ENCODE peak calls at places on chromosome X, in seven cellular contexts. Z is G401; Y is left ventricle myocardium superior; W is ELR; D is stimulated activated CD4-positive, alpha-beta T cell treated with anti-CD3 and anti-CD28 coated beads, TNF-alpha, amount 100 ng/mL, for 1 hour; A is mucosa of descending colon; P is activated CD8-positive, alpha-beta memory T cell treated with anti-CD3 and anti-CD28 coated beads for 4 hours. L is an unnamed sample.

GRCh38 chrX:18984381-18985185 is 669 bp upstream of the PHKA2 start:
- DNase-seq in Z (peak), Y (peak), W (peak), D (peak), A (peak), P (peak), L (peak)

GRCh38 chrX:44025611-44026010 is 52.4 kb upstream of the NDP start:
- DNase-seq in Z (no peak), Y (no peak), W (peak), D (no peak), A (no peak), P (no peak), L (no peak)

GRCh38 chrX:20471483-20471882 is 204.8 kb upstream of the RPS6KA3 start:
- DNase-seq in Z (no peak), Y (no peak), W (no peak), D (no peak), A (no peak), P (no peak), L (no peak)

GRCh38 chrX:120561634-120562568 is 1.1 kb upstream of the CUL4B start:
- DNase-seq in Z (no peak), Y (no peak), W (no peak), D (no peak), A (no peak), P (no peak), L (no peak)

GRCh38 chrX:20352935-20353336 is 86.2 kb upstream of the RPS6KA3 start:
- DNase-seq in Z (no peak), Y (no peak), W (no peak), D (no peak), A (no peak), P (no peak), L (no peak)

GRCh38 chrX:81261576-81261975 is 59.7 kb downstream of the SH3BGRL start:
- DNase-seq in Z (no peak), Y (no peak), W (peak), D (no peak), A (no peak), P (no peak), L (no peak)

GRCh38 chrX:4484266-4484665 is 770.8 kb upstream of the PRKX start:
- DNase-seq in Z (no peak), Y (no peak), W (no peak), D (no peak), A (no peak), P (no peak), L (no peak)

GRCh38 chrX:103756736-103757135 is 19.9 kb upstream of the PLP1 start:
- DNase-seq in Z (no peak), Y (no peak), W (no peak), D (no peak), A (no peak), P (no peak), L (no peak)

GRCh38 chrX:152108527-152108926 is 29.9 kb downstream of the MAGEA10 start:
- DNase-seq in Z (no peak), Y (no peak), W (no peak), D (no peak), A (no peak), P (no peak), L (no peak)

GRCh38 chrX:137418086-137418485 is 147.8 kb upstream of the ZIC3 start:
- DNase-seq in Z (no peak), Y (no peak), W (no peak), D (no peak), A (no peak), P (no peak), L (no peak)

GRCh38 chrX:134406230-134406794 is 53.7 kb upstream of the HPRT1 start:
- DNase-seq in Z (no peak), Y (no peak), W (no peak), D (no peak), A (no peak), P (no peak), L (no peak)

GRCh38 chrX:48741834-48742233 is 19.7 kb upstream of the GLOD5 start:
- DNase-seq in Z (no peak), Y (no peak), W (no peak), D (no peak), A (no peak), P (no peak), L (no peak)

L was measured in Right ventricle myocardium superior.